ENCODE peak calls at places on chromosomes 12 and 14, in eight cellular contexts. One of them, this sample, is unnamed.

GRCh38 chr14:21852061-21852664 is 178.5 kb upstream of the OR4E1 start:
- DNase-seq in ovary: no peak
- DNase-seq in NB4: peak
- DNase-seq in right lobe of liver: no peak
- DNase-seq in Peyer's patch: peak
- DNase-seq in uterus: no peak
- DNase-seq in esophagus squamous epithelium: no peak
- DNase-seq in body of pancreas: peak
- DNase-seq in this sample: peak

GRCh38 chr12:2180737-2181082 is 127.9 kb downstream of the CACNA1C start:
- DNase-seq in ovary: no peak
- DNase-seq in NB4: no peak
- DNase-seq in right lobe of liver: no peak
- DNase-seq in Peyer's patch: no peak
- DNase-seq in uterus: no peak
- DNase-seq in esophagus squamous epithelium: no peak
- DNase-seq in body of pancreas: no peak
- DNase-seq in this sample: no peak

GRCh38 chr14:102020058-102020971 is 55.9 kb downstream of the DYNC1H1 start:
- DNase-seq in ovary: no peak
- DNase-seq in NB4: no peak
- DNase-seq in right lobe of liver: no peak
- DNase-seq in Peyer's patch: no peak
- DNase-seq in uterus: no peak
- DNase-seq in esophagus squamous epithelium: no peak
- DNase-seq in body of pancreas: no peak
- DNase-seq in this sample: no peak

GRCh38 chr12:69900720-69901131 is 75.7 kb downstream of the MYRFL start:
- DNase-seq in ovary: peak
- DNase-seq in NB4: peak
- DNase-seq in right lobe of liver: peak
- DNase-seq in Peyer's patch: peak
- DNase-seq in uterus: peak
- DNase-seq in esophagus squamous epithelium: peak
- DNase-seq in body of pancreas: peak
- DNase-seq in this sample: peak

GRCh38 chr14:104451474-104451873 is 128.1 kb upstream of the C14orf180 start:
- DNase-seq in ovary: peak
- DNase-seq in NB4: no peak
- DNase-seq in right lobe of liver: peak
- DNase-seq in Peyer's patch: peak
- DNase-seq in uterus: no peak
- DNase-seq in esophagus squamous epithelium: no peak
- DNase-seq in body of pancreas: no peak
- DNase-seq in this sample: no peak

GRCh38 chr12:6038160-6038559 is 86.3 kb downstream of the VWF start:
- DNase-seq in ovary: no peak
- DNase-seq in NB4: peak
- DNase-seq in right lobe of liver: no peak
- DNase-seq in Peyer's patch: no peak
- DNase-seq in uterus: no peak
- DNase-seq in esophagus squamous epithelium: no peak
- DNase-seq in body of pancreas: peak
- DNase-seq in this sample: peak

GRCh38 chr14:30767624-30768023 is 106.7 kb upstream of the COCH start:
- DNase-seq in ovary: no peak
- DNase-seq in NB4: no peak
- DNase-seq in right lobe of liver: no peak
- DNase-seq in Peyer's patch: no peak
- DNase-seq in uterus: no peak
- DNase-seq in esophagus squamous epithelium: no peak
- DNase-seq in body of pancreas: no peak
- DNase-seq in this sample: no peak

GRCh38 chr14:94386085-94387031 is 2.0 kb downstream of the SERPINA1 start:
- DNase-seq in ovary: no peak
- DNase-seq in NB4: no peak
- DNase-seq in right lobe of liver: no peak
- DNase-seq in Peyer's patch: no peak
- DNase-seq in uterus: no peak
- DNase-seq in esophagus squamous epithelium: no peak
- DNase-seq in body of pancreas: peak
- DNase-seq in this sample: no peak

GRCh38 chr12:110253176-110253575 is 27.9 kb upstream of the ATP2A2 start:
- DNase-seq in ovary: peak
- DNase-seq in NB4: peak
- DNase-seq in right lobe of liver: peak
- DNase-seq in Peyer's patch: no peak
- DNase-seq in uterus: peak
- DNase-seq in esophagus squamous epithelium: no peak
- DNase-seq in body of pancreas: peak
- DNase-seq in this sample: no peak

GRCh38 chr14:50667491-50668007 is 557 bp downstream of the SAV1 start:
- DNase-seq in ovary: no peak
- DNase-seq in NB4: no peak
- DNase-seq in right lobe of liver: no peak
- DNase-seq in Peyer's patch: peak
- DNase-seq in uterus: peak
- DNase-seq in esophagus squamous epithelium: no peak
- DNase-seq in body of pancreas: peak
- DNase-seq in this sample: no peak

GRCh38 chr12:107372229-107372658 is 278.9 kb upstream of the CRY1 start:
- DNase-seq in ovary: no peak
- DNase-seq in NB4: peak
- DNase-seq in right lobe of liver: no peak
- DNase-seq in Peyer's patch: peak
- DNase-seq in uterus: no peak
- DNase-seq in esophagus squamous epithelium: no peak
- DNase-seq in body of pancreas: no peak
- DNase-seq in this sample: no peak

GRCh38 chr12:27705263-27705662 is 5.4 kb upstream of the MRPS35 start:
- DNase-seq in ovary: no peak
- DNase-seq in NB4: peak
- DNase-seq in right lobe of liver: no peak
- DNase-seq in Peyer's patch: no peak
- DNase-seq in uterus: no peak
- DNase-seq in esophagus squamous epithelium: no peak
- DNase-seq in body of pancreas: no peak
- DNase-seq in this sample: no peak

GRCh38 chr12:82966160-82966559 is 279.5 kb downstream of the TMTC2 start:
- DNase-seq in ovary: no peak
- DNase-seq in NB4: peak
- DNase-seq in right lobe of liver: no peak
- DNase-seq in Peyer's patch: no peak
- DNase-seq in uterus: no peak
- DNase-seq in esophagus squamous epithelium: no peak
- DNase-seq in body of pancreas: no peak
- DNase-seq in this sample: peak

GRCh38 chr14:31209605-31210004 is 2.0 kb upstream of the HECTD1 start:
- DNase-seq in ovary: no peak
- DNase-seq in NB4: no peak
- DNase-seq in right lobe of liver: no peak
- DNase-seq in Peyer's patch: no peak
- DNase-seq in uterus: no peak
- DNase-seq in esophagus squamous epithelium: no peak
- DNase-seq in body of pancreas: no peak
- DNase-seq in this sample: no peak

GRCh38 chr12:120749256-120749655 is 23.6 kb downstream of the ACADS start:
- DNase-seq in ovary: no peak
- DNase-seq in NB4: no peak
- DNase-seq in right lobe of liver: no peak
- DNase-seq in Peyer's patch: no peak
- DNase-seq in uterus: no peak
- DNase-seq in esophagus squamous epithelium: no peak
- DNase-seq in body of pancreas: no peak
- DNase-seq in this sample: no peak

GRCh38 chr12:124279846-124280360 is 15.0 kb upstream of the RFLNA start:
- DNase-seq in ovary: no peak
- DNase-seq in NB4: no peak
- DNase-seq in right lobe of liver: no peak
- DNase-seq in Peyer's patch: no peak
- DNase-seq in uterus: no peak
- DNase-seq in esophagus squamous epithelium: no peak
- DNase-seq in body of pancreas: no peak
- DNase-seq in this sample: peak

GRCh38 chr14:100883789-100884101 is 19.8 kb downstream of the RTL1 start:
- DNase-seq in ovary: no peak
- DNase-seq in NB4: no peak
- DNase-seq in right lobe of liver: peak
- DNase-seq in Peyer's patch: no peak
- DNase-seq in uterus: no peak
- DNase-seq in esophagus squamous epithelium: no peak
- DNase-seq in body of pancreas: no peak
- DNase-seq in this sample: no peak

GRCh38 chr12:26750531-26751171 is 82.3 kb downstream of the ITPR2 start:
- DNase-seq in ovary: no peak
- DNase-seq in NB4: no peak
- DNase-seq in right lobe of liver: no peak
- DNase-seq in Peyer's patch: no peak
- DNase-seq in uterus: no peak
- DNase-seq in esophagus squamous epithelium: no peak
- DNase-seq in body of pancreas: no peak
- DNase-seq in this sample: peak

GRCh38 chr12:16421806-16422205 is 74.4 kb downstream of the MGST1 start:
- DNase-seq in ovary: no peak
- DNase-seq in NB4: no peak
- DNase-seq in right lobe of liver: no peak
- DNase-seq in Peyer's patch: no peak
- DNase-seq in uterus: no peak
- DNase-seq in esophagus squamous epithelium: no peak
- DNase-seq in body of pancreas: no peak
- DNase-seq in this sample: no peak

DNA sequence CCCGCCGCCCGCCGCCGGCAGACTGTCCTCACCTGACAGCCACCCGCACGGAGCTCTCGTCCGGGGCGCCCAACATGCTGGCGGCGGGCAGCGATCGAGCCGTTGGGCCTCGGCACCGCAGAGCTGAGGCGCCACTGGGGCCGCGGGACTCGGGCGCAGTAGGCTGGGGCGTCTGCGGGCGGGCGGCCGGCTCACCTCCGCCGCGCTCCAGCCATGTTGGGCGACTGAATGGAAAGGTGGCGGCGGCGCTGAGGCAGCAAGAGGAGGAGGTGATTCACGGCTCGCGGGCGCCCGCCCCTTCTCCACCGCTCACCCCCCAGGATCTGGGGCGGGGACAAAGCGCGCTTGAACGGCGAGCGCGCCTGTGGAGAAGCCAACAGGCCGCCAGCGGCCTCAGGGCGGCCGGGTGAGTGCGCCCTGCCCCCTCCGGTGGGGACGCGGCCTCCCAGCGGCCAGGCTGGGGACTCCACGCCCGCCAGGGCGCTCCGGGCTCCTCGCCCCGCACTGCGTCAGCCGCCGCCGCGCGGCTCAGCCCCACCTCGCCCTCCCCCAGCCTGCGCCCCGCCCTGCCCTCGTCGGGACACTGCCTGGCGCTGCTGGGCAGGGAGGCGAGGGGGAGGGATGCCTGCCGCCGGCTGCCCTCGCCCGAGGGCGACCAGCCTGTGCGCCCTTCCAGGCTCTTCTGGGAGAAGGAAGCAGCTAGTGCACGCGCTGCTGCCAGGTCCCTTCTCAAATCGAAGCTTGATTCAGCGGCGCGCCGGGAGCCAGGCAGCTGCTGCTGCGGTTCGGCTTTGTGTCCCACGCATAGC is at the start of gene KIF21A:
- DNase-seq in ovary: peak
- DNase-seq in NB4: peak
- DNase-seq in right lobe of liver: peak
- DNase-seq in Peyer's patch: peak
- DNase-seq in uterus: peak
- DNase-seq in esophagus squamous epithelium: peak
- DNase-seq in body of pancreas: peak
- DNase-seq in this sample: peak
- TF ChIP-seq POLR2A in ovary: peak
- TF ChIP-seq POLR2A in NB4: peak
- TF ChIP-seq POLR2A in right lobe of liver: peak
- TF ChIP-seq POLR2A in Peyer's patch: peak
- TF ChIP-seq POLR2A in uterus: peak
- TF ChIP-seq POLR2A in esophagus squamous epithelium: no peak
- TF ChIP-seq POLR2A in body of pancreas: peak
- TF ChIP-seq POLR2A in this sample: peak

GRCh38 chr12:7060353-7060954 is at the start of gene C1S:
- DNase-seq in ovary: peak
- DNase-seq in NB4: no peak
- DNase-seq in right lobe of liver: peak
- DNase-seq in Peyer's patch: no peak
- DNase-seq in uterus: peak
- DNase-seq in esophagus squamous epithelium: no peak
- DNase-seq in body of pancreas: peak
- DNase-seq in this sample: peak
- TF ChIP-seq POLR2A in ovary: peak
- TF ChIP-seq POLR2A in NB4: no peak
- TF ChIP-seq POLR2A in right lobe of liver: peak
- TF ChIP-seq POLR2A in Peyer's patch: no peak
- TF ChIP-seq POLR2A in uterus: peak
- TF ChIP-seq POLR2A in esophagus squamous epithelium: no peak
- TF ChIP-seq POLR2A in body of pancreas: no peak
- TF ChIP-seq POLR2A in this sample: no peak

GRCh38 chr12:19412844-19413243 is 26.4 kb upstream of the AEBP2 start:
- DNase-seq in ovary: no peak
- DNase-seq in NB4: no peak
- DNase-seq in right lobe of liver: no peak
- DNase-seq in Peyer's patch: no peak
- DNase-seq in uterus: peak
- DNase-seq in esophagus squamous epithelium: no peak
- DNase-seq in body of pancreas: no peak
- DNase-seq in this sample: no peak
- TF ChIP-seq POLR2A in ovary: no peak
- TF ChIP-seq POLR2A in NB4: no peak
- TF ChIP-seq POLR2A in right lobe of liver: no peak
- TF ChIP-seq POLR2A in Peyer's patch: no peak
- TF ChIP-seq POLR2A in uterus: no peak
- TF ChIP-seq POLR2A in esophagus squamous epithelium: no peak
- TF ChIP-seq POLR2A in body of pancreas: no peak
- TF ChIP-seq POLR2A in this sample: no peak

GRCh38 chr12:92988622-92989130 is 59.6 kb upstream of the EEA1 start:
- DNase-seq in ovary: no peak
- DNase-seq in NB4: no peak
- DNase-seq in right lobe of liver: no peak
- DNase-seq in Peyer's patch: no peak
- DNase-seq in uterus: no peak
- DNase-seq in esophagus squamous epithelium: no peak
- DNase-seq in body of pancreas: no peak
- DNase-seq in this sample: no peak

GRCh38 chr12:92987362-92987761 is 58.3 kb upstream of the EEA1 start:
- DNase-seq in ovary: no peak
- DNase-seq in NB4: peak
- DNase-seq in right lobe of liver: no peak
- DNase-seq in Peyer's patch: no peak
- DNase-seq in uterus: no peak
- DNase-seq in esophagus squamous epithelium: no peak
- DNase-seq in body of pancreas: peak
- DNase-seq in this sample: peak

GRCh38 chr12:92989715-92990484 is 60.8 kb upstream of the EEA1 start:
- DNase-seq in ovary: no peak
- DNase-seq in NB4: no peak
- DNase-seq in right lobe of liver: no peak
- DNase-seq in Peyer's patch: no peak
- DNase-seq in uterus: no peak
- DNase-seq in esophagus squamous epithelium: no peak
- DNase-seq in body of pancreas: no peak
- DNase-seq in this sample: no peak

GRCh38 chr12:92991134-92991533 is 62.0 kb upstream of the EEA1 start:
- DNase-seq in ovary: no peak
- DNase-seq in NB4: no peak
- DNase-seq in right lobe of liver: no peak
- DNase-seq in Peyer's patch: no peak
- DNase-seq in uterus: no peak
- DNase-seq in esophagus squamous epithelium: no peak
- DNase-seq in body of pancreas: no peak
- DNase-seq in this sample: no peak

GRCh38 chr12:92987846-92988621 is 58.9 kb upstream of the EEA1 start:
- DNase-seq in ovary: no peak
- DNase-seq in NB4: peak
- DNase-seq in right lobe of liver: no peak
- DNase-seq in Peyer's patch: peak
- DNase-seq in uterus: no peak
- DNase-seq in esophagus squamous epithelium: no peak
- DNase-seq in body of pancreas: peak
- DNase-seq in this sample: peak
- TF ChIP-seq POLR2A in ovary: no peak
- TF ChIP-seq POLR2A in NB4: no peak
- TF ChIP-seq POLR2A in right lobe of liver: no peak
- TF ChIP-seq POLR2A in Peyer's patch: no peak
- TF ChIP-seq POLR2A in uterus: no peak
- TF ChIP-seq POLR2A in esophagus squamous epithelium: no peak
- TF ChIP-seq POLR2A in body of pancreas: no peak
- TF ChIP-seq POLR2A in this sample: no peak